ENCODE peak calls at places on chromosome 21, in eight cellular contexts. M, H, E, J, T, X, S and P are unnamed samples.

GRCh38 chr21:35011681-35012080 is 37.4 kb downstream of the RUNX1 start:
- DNase-seq in M (no peak), H (no peak), E (no peak), J (no peak), T (no peak), X (no peak), S (peak; percentile 38), P (no peak)

GRCh38 chr21:38806153-38806941 is 618 bp downstream of the ETS2 start:
- DNase-seq in M (peak; percentile 64), H (peak; percentile 17), E (peak; percentile 79), J (no peak), T (peak; percentile 54), X (no peak), S (no peak), P (no peak)

GRCh38 chr21:38938343-38938742 is 132.6 kb downstream of the ETS2 start:
- DNase-seq in M (peak; percentile 60), H (no peak), E (no peak), J (no peak), T (no peak), X (no peak), S (no peak), P (no peak)

GRCh38 chr21:45972353-45972715 is 9.2 kb upstream of the COL6A1 start:
- DNase-seq in M (peak; percentile 21), H (no peak), E (peak; percentile 63), J (no peak), T (peak; percentile 48), X (no peak), S (no peak), P (no peak)

GRCh38 chr21:42024261-42024877 is 14.2 kb upstream of the ZBTB21 start:
- DNase-seq in M (no peak), H (no peak), E (no peak), J (no peak), T (no peak), X (no peak), S (no peak), P (no peak)

GRCh38 chr21:45076245-45076661 is 1.9 kb downstream of the ADARB1 start:
- DNase-seq in M (peak; percentile 41), H (no peak), E (no peak), J (no peak), T (no peak), X (no peak), S (no peak), P (no peak)

GRCh38 chr21:41947596-41948403 is 6.0 kb downstream of the C2CD2 start:
- DNase-seq in M (no peak), H (no peak), E (no peak), J (no peak), T (peak; percentile 36), X (peak; percentile 73), S (peak; percentile 55), P (no peak)

GRCh38 chr21:17492415-17493168 is 20.3 kb upstream of the CXADR start:
- DNase-seq in M (no peak), H (no peak), E (no peak), J (no peak), T (no peak), X (no peak), S (no peak), P (peak; percentile 56)

GRCh38 chr21:28587748-28588147 is 404.9 kb downstream of the LTN1 start:
- DNase-seq in M (no peak), H (no peak), E (no peak), J (no peak), T (no peak), X (no peak), S (peak; percentile 56), P (no peak)

GRCh38 chr21:30668776-30669175 is 26.1 kb downstream of the KRTAP20-3 start:
- DNase-seq in M (no peak), H (no peak), E (no peak), J (no peak), T (no peak), X (no peak), S (no peak), P (no peak)

GRCh38 chr21:34498623-34499022 is 13.4 kb downstream of the KCNE1 start:
- DNase-seq in M (no peak), H (no peak), E (no peak), J (no peak), T (no peak), X (no peak), S (peak; percentile 11), P (no peak)

GRCh38 chr21:8994640-8995511 is 1526.5 kb upstream of the TPTE start:
- DNase-seq in M (no peak), H (no peak), E (no peak), J (no peak), T (no peak), X (no peak), S (no peak), P (no peak)

GRCh38 chr21:46114963-46115362 is 17.1 kb downstream of the COL6A2 start:
- DNase-seq in M (no peak), H (no peak), E (no peak), J (no peak), T (peak; percentile 27), X (no peak), S (no peak), P (no peak)

GRCh38 chr21:37593740-37594471 is 227.3 kb downstream of the DYRK1A start:
- DNase-seq in M (no peak), H (no peak), E (no peak), J (no peak), T (peak; percentile 40), X (no peak), S (no peak), P (no peak)

GRCh38 chr21:21897275-21897883 is 899.2 kb downstream of the NCAM2 start:
- DNase-seq in M (no peak), H (no peak), E (no peak), J (no peak), T (no peak), X (no peak), S (no peak), P (no peak)

GRCh38 chr21:44530221-44530902 is 9.6 kb downstream of the KRTAP10-1 start:
- DNase-seq in M (no peak), H (no peak), E (no peak), J (no peak), T (peak; percentile 18), X (no peak), S (no peak), P (no peak)

GRCh38 chr21:45923146-45923545 is 58.4 kb upstream of the COL6A1 start:
- DNase-seq in M (peak; percentile 72), H (peak; percentile 54), E (peak; percentile 89), J (no peak), T (peak; percentile 78), X (peak; percentile 64), S (peak; percentile 87), P (peak; percentile 5)

GRCh38 chr21:46662765-46663500 is 27.5 kb downstream of the PRMT2 start:
- DNase-seq in M (no peak), H (no peak), E (no peak), J (no peak), T (no peak), X (no peak), S (no peak), P (no peak)

GRCh38 chr21:37240978-37241377 is 26.2 kb downstream of the VPS26C start:
- DNase-seq in M (no peak), H (no peak), E (no peak), J (no peak), T (no peak), X (no peak), S (no peak), P (no peak)

GRCh38 chr21:32733356-32733755 is 5.5 kb upstream of the SYNJ1 start:
- DNase-seq in M (peak; percentile 55), H (no peak), E (no peak), J (no peak), T (no peak), X (no peak), S (no peak), P (no peak)

GRCh38 chr21:25329227-25329626 is 278.1 kb downstream of the MRPL39 start:
- DNase-seq in M (no peak), H (no peak), E (no peak), J (no peak), T (no peak), X (no peak), S (peak; percentile 95), P (no peak)

GRCh38 chr21:36859744-36860501 is 106.5 kb downstream of the HLCS start:
- DNase-seq in M (peak; percentile 58), H (peak; percentile 18), E (peak; percentile 60), J (no peak), T (peak; percentile 84), X (no peak), S (no peak), P (peak; percentile 81)

GRCh38 chr21:33975548-33976081 is 60.0 kb upstream of the ATP5PO start:
- DNase-seq in M (peak; percentile 87), H (peak; percentile 23), E (peak; percentile 82), J (no peak), T (no peak), X (no peak), S (peak; percentile 13), P (peak; percentile 42)

GRCh38 chr21:41712730-41713129 is 54.1 kb downstream of the RIPK4 start:
- DNase-seq in M (no peak), H (no peak), E (no peak), J (no peak), T (no peak), X (no peak), S (no peak), P (no peak)

GRCh38 chr21:46347791-46348381 is 23.9 kb downstream of the PCNT start:
- DNase-seq in M (no peak), H (no peak), E (no peak), J (no peak), T (peak; percentile 94), X (no peak), S (peak; percentile 91), P (no peak)

GRCh38 chr21:43345046-43345745 is 81.7 kb downstream of the SIK1 start:
- DNase-seq in M (no peak), H (no peak), E (no peak), J (no peak), T (no peak), X (no peak), S (no peak), P (no peak)

GRCh38 chr21:42611852-42612251 is 41.6 kb upstream of the PDE9A start:
- DNase-seq in M (no peak), H (no peak), E (no peak), J (no peak), T (no peak), X (no peak), S (no peak), P (no peak)